ENCODE peak calls at places on chromosomes 12 and 14, in seven cellular contexts. One of them, this sample, is unnamed.

GRCh38 chr12:111692575-111693210 is 6.8 kb downstream of the ACAD10 start:
- DNase-seq in endodermal cell: peak; percentile 87
- DNase-seq in pancreas: no peak
- DNase-seq in A549: peak; percentile 68
- DNase-seq in SK-N-SH: no peak
- DNase-seq in GM23248: peak; percentile 66
- DNase-seq in fibroblast of lung: no peak
- DNase-seq in this sample: no peak

GRCh38 chr14:92944976-92945375 is 22.0 kb downstream of the CHGA start:
- DNase-seq in A549: no peak
- DNase-seq in SK-N-SH: peak; percentile 83
- DNase-seq in GM23248: no peak
- DNase-seq in pancreas: no peak
- DNase-seq in endodermal cell: no peak
- DNase-seq in fibroblast of lung: no peak
- DNase-seq in this sample: no peak

GRCh38 chr12:50536831-50537537 is 32.2 kb downstream of the DIP2B start:
- DNase-seq in GM23248: no peak
- DNase-seq in A549: no peak
- DNase-seq in pancreas: no peak
- DNase-seq in endodermal cell: peak; percentile 7
- DNase-seq in SK-N-SH: no peak
- DNase-seq in fibroblast of lung: no peak
- DNase-seq in this sample: no peak

GRCh38 chr14:62103497-62103896 is 341.3 kb downstream of the SNAPC1 start:
- DNase-seq in SK-N-SH: no peak
- DNase-seq in pancreas: no peak
- DNase-seq in A549: no peak
- DNase-seq in GM23248: no peak
- DNase-seq in fibroblast of lung: no peak
- DNase-seq in endodermal cell: no peak
- DNase-seq in this sample: no peak

GRCh38 chr12:6375269-6376078 is at the start of gene SCNN1A:
- DNase-seq in fibroblast of lung: no peak
- DNase-seq in A549: no peak
- DNase-seq in pancreas: peak; percentile 73
- DNase-seq in endodermal cell: peak; percentile 99
- DNase-seq in SK-N-SH: no peak
- DNase-seq in GM23248: no peak
- DNase-seq in this sample: peak; percentile 64

GRCh38 chr12:132362966-132363660 is 33.7 kb upstream of the GALNT9 start:
- DNase-seq in endodermal cell: no peak
- DNase-seq in A549: no peak
- DNase-seq in SK-N-SH: no peak
- DNase-seq in pancreas: peak; percentile 38
- DNase-seq in GM23248: no peak
- DNase-seq in fibroblast of lung: no peak
- DNase-seq in this sample: peak; percentile 56

GRCh38 chr14:59583755-59584154 is 7.1 kb upstream of the CCDC175 start:
- DNase-seq in fibroblast of lung: peak; percentile 25
- DNase-seq in GM23248: peak; percentile 56
- DNase-seq in endodermal cell: peak; percentile 57
- DNase-seq in SK-N-SH: no peak
- DNase-seq in A549: no peak
- DNase-seq in pancreas: no peak
- DNase-seq in this sample: no peak

GRCh38 chr14:50036637-50037036 is 79.7 kb downstream of the VCPKMT start:
- DNase-seq in SK-N-SH: no peak
- DNase-seq in fibroblast of lung: no peak
- DNase-seq in endodermal cell: no peak
- DNase-seq in A549: no peak
- DNase-seq in GM23248: no peak
- DNase-seq in pancreas: no peak
- DNase-seq in this sample: no peak

GRCh38 chr14:68250950-68251765 is 431.6 kb downstream of the RAD51B start:
- DNase-seq in pancreas: no peak
- DNase-seq in GM23248: no peak
- DNase-seq in fibroblast of lung: no peak
- DNase-seq in SK-N-SH: no peak
- DNase-seq in A549: no peak
- DNase-seq in endodermal cell: no peak
- DNase-seq in this sample: no peak

GRCh38 chr12:5506821-5507231 is 74.9 kb downstream of the NTF3 start:
- DNase-seq in GM23248: peak; percentile 2
- DNase-seq in A549: no peak
- DNase-seq in endodermal cell: peak; percentile 39
- DNase-seq in fibroblast of lung: no peak
- DNase-seq in pancreas: no peak
- DNase-seq in SK-N-SH: no peak
- DNase-seq in this sample: no peak

GRCh38 chr14:29608861-29609260 is 318.8 kb downstream of the PRKD1 start:
- DNase-seq in SK-N-SH: no peak
- DNase-seq in fibroblast of lung: no peak
- DNase-seq in pancreas: no peak
- DNase-seq in A549: no peak
- DNase-seq in endodermal cell: no peak
- DNase-seq in GM23248: no peak
- DNase-seq in this sample: no peak

GRCh38 chr12:61896436-61896835 is 363.8 kb upstream of the USP15 start:
- DNase-seq in A549: no peak
- DNase-seq in SK-N-SH: no peak
- DNase-seq in GM23248: no peak
- DNase-seq in pancreas: no peak
- DNase-seq in fibroblast of lung: no peak
- DNase-seq in endodermal cell: no peak
- DNase-seq in this sample: no peak

GRCh38 chr14:75996488-75996887 is 10.9 kb downstream of the IFT43 start:
- DNase-seq in fibroblast of lung: no peak
- DNase-seq in GM23248: no peak
- DNase-seq in A549: no peak
- DNase-seq in SK-N-SH: no peak
- DNase-seq in pancreas: no peak
- DNase-seq in endodermal cell: no peak
- DNase-seq in this sample: no peak

GRCh38 chr12:72369560-72369959 is 97.4 kb downstream of the TRHDE start:
- DNase-seq in fibroblast of lung: peak; percentile 15
- DNase-seq in GM23248: no peak
- DNase-seq in A549: no peak
- DNase-seq in SK-N-SH: no peak
- DNase-seq in endodermal cell: no peak
- DNase-seq in pancreas: no peak
- DNase-seq in this sample: no peak

GRCh38 chr14:88791252-88791621 is 1.5 kb downstream of the EML5 start:
- DNase-seq in endodermal cell: no peak
- DNase-seq in fibroblast of lung: no peak
- DNase-seq in SK-N-SH: no peak
- DNase-seq in GM23248: no peak
- DNase-seq in pancreas: no peak
- DNase-seq in A549: no peak
- DNase-seq in this sample: no peak

GRCh38 chr14:99327050-99327449 is 55.1 kb upstream of the BCL11B start:
- DNase-seq in SK-N-SH: peak; percentile 15
- DNase-seq in A549: no peak
- DNase-seq in GM23248: no peak
- DNase-seq in endodermal cell: peak; percentile 44
- DNase-seq in pancreas: no peak
- DNase-seq in fibroblast of lung: no peak
- DNase-seq in this sample: no peak

GRCh38 chr12:2016862-2017723 is 12.8 kb upstream of the DCP1B start:
- DNase-seq in GM23248: no peak
- DNase-seq in endodermal cell: no peak
- DNase-seq in SK-N-SH: no peak
- DNase-seq in fibroblast of lung: no peak
- DNase-seq in pancreas: no peak
- DNase-seq in A549: no peak
- DNase-seq in this sample: no peak

GRCh38 chr12:121787063-121787774 is 6.3 kb downstream of the RHOF start:
- DNase-seq in endodermal cell: no peak
- DNase-seq in pancreas: no peak
- DNase-seq in fibroblast of lung: no peak
- DNase-seq in SK-N-SH: no peak
- DNase-seq in A549: no peak
- DNase-seq in GM23248: no peak
- DNase-seq in this sample: no peak

GRCh38 chr12:58833844-58834243 is 86.5 kb downstream of the LRIG3 start:
- DNase-seq in pancreas: no peak
- DNase-seq in GM23248: no peak
- DNase-seq in endodermal cell: no peak
- DNase-seq in fibroblast of lung: no peak
- DNase-seq in SK-N-SH: no peak
- DNase-seq in A549: no peak
- DNase-seq in this sample: no peak

GRCh38 chr14:68955164-68955921 is 23.8 kb downstream of the ACTN1 start:
- DNase-seq in GM23248: peak; percentile 72
- DNase-seq in fibroblast of lung: no peak
- DNase-seq in A549: no peak
- DNase-seq in SK-N-SH: no peak
- DNase-seq in pancreas: no peak
- DNase-seq in endodermal cell: no peak
- DNase-seq in this sample: peak; percentile 94

GRCh38 chr12:57474430-57474829 is 5.2 kb downstream of the ARHGAP9 start:
- DNase-seq in fibroblast of lung: no peak
- DNase-seq in endodermal cell: no peak
- DNase-seq in A549: no peak
- DNase-seq in pancreas: peak; percentile 55
- DNase-seq in SK-N-SH: no peak
- DNase-seq in GM23248: no peak
- DNase-seq in this sample: no peak

GRCh38 chr14:64722842-64723447 is 18.7 kb downstream of the PLEKHG3 start:
- DNase-seq in fibroblast of lung: no peak
- DNase-seq in endodermal cell: no peak
- DNase-seq in SK-N-SH: no peak
- DNase-seq in GM23248: no peak
- DNase-seq in A549: no peak
- DNase-seq in pancreas: peak; percentile 28
- DNase-seq in this sample: peak; percentile 41
- H3K4me1 ChIP-seq in fibroblast of lung: peaks cover 29% of the 10 kb centered on the region
- H3K4me1 ChIP-seq in endodermal cell: peaks cover 34% of the 10 kb centered on the region
- H3K4me1 ChIP-seq in SK-N-SH: peaks cover 26% of the 10 kb centered on the region
- H3K4me1 ChIP-seq in GM23248: peaks cover 27% of the 10 kb centered on the region
- H3K4me1 ChIP-seq in A549: peaks cover 93% of the 10 kb centered on the region
- H3K4me1 ChIP-seq in pancreas: peaks cover 92% of the 10 kb centered on the region
- H3K4me1 ChIP-seq in this sample: no peaks in the 10 kb centered on the region

GRCh38 chr14:105528197-105528858 is 1.9 kb downstream of the TMEM121 start:
- DNase-seq in pancreas: peak; percentile 94
- DNase-seq in endodermal cell: peak; percentile 88
- DNase-seq in GM23248: peak; percentile 90
- DNase-seq in A549: peak; percentile 76
- DNase-seq in fibroblast of lung: peak; percentile 64
- DNase-seq in SK-N-SH: peak; percentile 97
- DNase-seq in this sample: peak; percentile 87
- H3K27ac ChIP-seq in pancreas: peak overlapping the region; percentile 22
- H3K27ac ChIP-seq in endodermal cell: no peak overlapping the region
- H3K27ac ChIP-seq in GM23248: no peak overlapping the region
- H3K27ac ChIP-seq in A549: peak overlapping the region; percentile 96
- H3K27ac ChIP-seq in fibroblast of lung: no peak overlapping the region
- H3K27ac ChIP-seq in SK-N-SH: peak overlapping the region; percentile 27
- H3K27ac ChIP-seq in this sample: peak overlapping the region; percentile 74

DNA sequence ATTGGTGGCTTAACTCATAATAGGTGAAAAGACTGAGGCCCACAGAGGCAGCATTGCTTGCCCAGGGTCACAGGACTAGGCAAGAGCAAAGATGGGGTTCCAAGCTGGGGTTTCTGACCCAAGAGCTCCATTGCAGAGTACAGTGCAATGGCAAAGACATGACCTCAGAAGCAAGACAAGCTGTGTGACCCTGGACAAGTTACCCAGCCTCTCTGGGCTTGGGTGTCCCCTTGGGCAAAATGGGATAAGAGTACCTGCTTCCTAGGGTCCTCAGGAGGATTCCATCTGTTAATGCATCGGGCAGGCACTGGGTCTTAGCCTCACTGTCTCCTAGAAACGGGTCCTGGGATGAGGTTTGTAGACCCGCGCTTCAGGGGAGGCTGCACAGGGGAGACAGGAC is 111.6 kb upstream of the NCOR2 start:
- DNase-seq in A549: no peak
- DNase-seq in GM23248: no peak
- DNase-seq in fibroblast of lung: no peak
- DNase-seq in endodermal cell: no peak
- DNase-seq in pancreas: no peak
- DNase-seq in SK-N-SH: no peak
- DNase-seq in this sample: no peak
- H3K4me1 ChIP-seq in A549: peaks cover 50% of the 10 kb centered on the region
- H3K4me1 ChIP-seq in GM23248: peaks cover 34% of the 10 kb centered on the region
- H3K4me1 ChIP-seq in fibroblast of lung: peaks cover 34% of the 10 kb centered on the region
- H3K4me1 ChIP-seq in endodermal cell: peaks cover 8% of the 10 kb centered on the region
- H3K4me1 ChIP-seq in pancreas: no peaks in the 10 kb centered on the region
- H3K4me1 ChIP-seq in SK-N-SH: peaks cover 25% of the 10 kb centered on the region
- H3K4me1 ChIP-seq in this sample: peaks cover 70% of the 10 kb centered on the region

GRCh38 chr14:64465208-64465821 is at the start of gene AKAP5:
- DNase-seq in A549: peak; percentile 43
- DNase-seq in fibroblast of lung: peak; percentile 18
- DNase-seq in pancreas: peak; percentile 88
- DNase-seq in endodermal cell: peak; percentile 95
- DNase-seq in SK-N-SH: peak; percentile 96
- DNase-seq in GM23248: peak; percentile 48
- DNase-seq in this sample: no peak
- H3K27ac ChIP-seq in A549: peak within 1 kb of the TSS; percentile 69
- H3K27ac ChIP-seq in fibroblast of lung: no peak within 1 kb of the TSS
- H3K27ac ChIP-seq in pancreas: peak within 1 kb of the TSS; percentile 27
- H3K27ac ChIP-seq in endodermal cell: no peak within 1 kb of the TSS
- H3K27ac ChIP-seq in SK-N-SH: peak within 1 kb of the TSS; percentile 24
- H3K27ac ChIP-seq in GM23248: no peak within 1 kb of the TSS
- H3K27ac ChIP-seq in this sample: peak within 1 kb of the TSS; percentile 72

GRCh38 chr12:65537978-65538377 is 259.5 kb downstream of the MSRB3 start:
- DNase-seq in GM23248: no peak
- DNase-seq in A549: no peak
- DNase-seq in endodermal cell: no peak
- DNase-seq in fibroblast of lung: no peak
- DNase-seq in SK-N-SH: no peak
- DNase-seq in pancreas: no peak
- DNase-seq in this sample: no peak
- H3K4me1 ChIP-seq in GM23248: peaks cover 34% of the 10 kb centered on the region
- H3K4me1 ChIP-seq in A549: peaks cover 21% of the 10 kb centered on the region
- H3K4me1 ChIP-seq in endodermal cell: no peaks in the 10 kb centered on the region
- H3K4me1 ChIP-seq in fibroblast of lung: peaks cover 21% of the 10 kb centered on the region
- H3K4me1 ChIP-seq in SK-N-SH: peaks cover 37% of the 10 kb centered on the region
- H3K4me1 ChIP-seq in pancreas: no peaks in the 10 kb centered on the region
- H3K4me1 ChIP-seq in this sample: peaks cover 9% of the 10 kb centered on the region

DNA sequence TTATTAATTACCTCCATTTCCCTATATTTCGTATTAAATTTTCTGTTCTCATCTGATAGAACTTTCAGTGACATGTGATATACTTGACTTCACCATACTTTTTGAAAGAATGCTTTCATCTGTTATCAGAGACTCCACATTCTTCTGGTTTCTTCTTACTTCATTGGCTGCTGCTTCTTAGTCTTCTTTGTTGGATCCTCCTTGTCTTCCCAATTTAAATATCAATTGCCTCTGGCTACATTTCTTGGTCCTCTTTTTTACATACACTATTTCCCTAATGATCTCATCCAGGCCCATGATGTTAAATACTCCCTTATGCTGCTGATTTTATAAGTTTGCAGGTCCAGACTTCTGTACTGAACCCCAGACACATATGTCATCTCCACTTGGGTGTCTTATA is 22.0 kb downstream of the OR5AU1 start:
- DNase-seq in fibroblast of lung: no peak
- DNase-seq in GM23248: no peak
- DNase-seq in endodermal cell: no peak
- DNase-seq in SK-N-SH: no peak
- DNase-seq in pancreas: no peak
- DNase-seq in A549: no peak
- DNase-seq in this sample: no peak
- H3K27ac ChIP-seq in fibroblast of lung: no peak overlapping the region
- H3K27ac ChIP-seq in GM23248: no peak overlapping the region
- H3K27ac ChIP-seq in endodermal cell: no peak overlapping the region
- H3K27ac ChIP-seq in SK-N-SH: no peak overlapping the region
- H3K27ac ChIP-seq in pancreas: no peak overlapping the region
- H3K27ac ChIP-seq in A549: no peak overlapping the region
- H3K27ac ChIP-seq in this sample: no peak overlapping the region